ENCODE peak calls at places on chromosomes 16 and 17, in seven cellular contexts. M, I, L, A, Z, W and J are unnamed samples.

GRCh38 chr17:46742539-46743270 is 75.8 kb downstream of the WNT3 start:
- DNase-seq in I (peak; percentile 76), A (peak; percentile 93), Z (no peak), M (no peak), L (peak; percentile 39), W (peak; percentile 87), J (no peak)

GRCh38 chr17:4616456-4616855 is 25.0 kb downstream of the ALOX15 start:
- DNase-seq in A (no peak), I (no peak), W (no peak), L (no peak), M (no peak), Z (no peak), J (no peak)

GRCh38 chr17:80832266-80832676 is 159.4 kb upstream of the CHMP6 start:
- DNase-seq in Z (no peak), L (no peak), A (peak; percentile 12), W (peak; percentile 79), I (peak; percentile 55), M (no peak), J (no peak)

GRCh38 chr17:18963126-18964017 is 11.4 kb downstream of the SLC5A10 start:
- DNase-seq in L (no peak), A (no peak), I (no peak), M (no peak), Z (no peak), W (no peak), J (peak; percentile 24)

GRCh38 chr16:49980166-49980565 is 44.9 kb upstream of the CNEP1R1 start:
- DNase-seq in Z (no peak), L (no peak), A (no peak), M (no peak), W (peak; percentile 18), I (no peak), J (no peak)

GRCh38 chr17:1629647-1630310 is 1.1 kb upstream of the SLC43A2 start:
- DNase-seq in Z (peak; percentile 53), W (no peak), A (peak; percentile 61), I (peak; percentile 76), M (no peak), L (peak; percentile 82), J (peak; percentile 90)

GRCh38 chr17:51258756-51259573 is 884 bp downstream of the MBTD1 start:
- DNase-seq in W (peak; percentile 10), A (peak; percentile 34), I (peak; percentile 34), M (no peak), Z (peak; percentile 14), L (no peak), J (peak; percentile 57)

GRCh38 chr17:3026125-3026855 is 37.1 kb downstream of the OR1D5 start:
- DNase-seq in Z (no peak), I (no peak), M (no peak), L (no peak), A (no peak), W (no peak), J (no peak)

GRCh38 chr17:42670925-42671657 is 5.7 kb downstream of the PLEKHH3 start:
- DNase-seq in W (no peak), L (no peak), A (no peak), M (no peak), Z (no peak), I (no peak), J (no peak)

GRCh38 chr17:6497496-6498221 is 53.4 kb downstream of the PIMREG start:
- DNase-seq in L (no peak), W (no peak), Z (no peak), I (no peak), M (no peak), A (no peak), J (no peak)

GRCh38 chr17:47265983-47266541 is 12.4 kb downstream of the ITGB3 start:
- DNase-seq in M (no peak), I (no peak), Z (no peak), A (peak; percentile 88), W (peak; percentile 85), L (no peak), J (no peak)

GRCh38 chr17:62937636-62938035 is 28.4 kb upstream of the TANC2 start:
- DNase-seq in A (no peak), Z (no peak), M (no peak), L (no peak), W (no peak), I (no peak), J (no peak)

GRCh38 chr17:62935481-62935880 is 30.6 kb upstream of the TANC2 start:
- DNase-seq in W (no peak), Z (no peak), A (no peak), M (no peak), L (no peak), I (no peak), J (no peak)

GRCh38 chr17:62941358-62941991 is 24.6 kb upstream of the TANC2 start:
- DNase-seq in I (no peak), L (no peak), M (no peak), W (no peak), A (no peak), Z (no peak), J (no peak)
- H3K9me3 ChIP-seq in I (peaks cover 25% of the 10 kb centered on the region), L (peaks cover 5% of the 10 kb centered on the region), M (peaks cover 27% of the 10 kb centered on the region), W (no peaks in the 10 kb centered on the region), A (peaks cover 11% of the 10 kb centered on the region), Z (no peaks in the 10 kb centered on the region), J (peaks cover 9% of the 10 kb centered on the region)

GRCh38 chr17:38351412-38352222 is at the start of gene SOCS7:
- DNase-seq in L (peak; percentile 94), Z (peak; percentile 90), W (peak; percentile 91), I (peak; percentile 89), M (peak; percentile 29), A (peak; percentile 81), J (peak; percentile 97)
- TF ChIP-seq CTCF in L (no peak), Z (peak; percentile 32), W (no peak), I (no peak), M (no peak), A (no peak), J (no peak)

GRCh38 chr17:8928347-8928746 is 37.2 kb downstream of the PIK3R5 start:
- DNase-seq in A (no peak), Z (no peak), L (no peak), M (no peak), W (no peak), I (no peak), J (no peak)
- H3K9me3 ChIP-seq in A (peaks cover 6% of the 10 kb centered on the region), Z (no peaks in the 10 kb centered on the region), L (peaks cover 2% of the 10 kb centered on the region), M (peaks cover 31% of the 10 kb centered on the region), W (no peaks in the 10 kb centered on the region), I (peaks cover 53% of the 10 kb centered on the region), J (peaks cover 23% of the 10 kb centered on the region)

GRCh38 chr17:17877548-17878358 is 41.0 kb upstream of the SREBF1 start:
- DNase-seq in A (no peak), L (peak; percentile 80), I (no peak), M (peak; percentile 27), Z (peak; percentile 87), W (peak; percentile 95), J (peak; percentile 43)
- TF ChIP-seq CTCF in A (no peak), L (no peak), I (no peak), M (no peak), Z (no peak), W (no peak), J (no peak)

GRCh38 chr17:54527941-54528340 is 372.7 kb upstream of the TOM1L1 start:
- DNase-seq in W (no peak), I (no peak), A (no peak), L (no peak), Z (no peak), M (no peak), J (no peak)
- H3K9me3 ChIP-seq in W (no peaks in the 10 kb centered on the region), I (peaks cover 4% of the 10 kb centered on the region), A (peaks cover 29% of the 10 kb centered on the region), L (no peaks in the 10 kb centered on the region), Z (no peaks in the 10 kb centered on the region), M (no peaks in the 10 kb centered on the region), J (peaks cover 23% of the 10 kb centered on the region)